ENCODE peak calls at places on chromosomes 4 and X, in eight cellular contexts. K is sigmoid colon, U is stomach, T is PC-9, G is uterus, S is PC-3, V is transverse colon, I is tibial nerve. E is an unnamed sample. For H3K4me1 and H3K9me3, the result is how much of the 10 kb centered on the place peaks cover.

GRCh38 chr4:166087569-166087968 is 214.5 kb downstream of the TLL1 start:
- DNase-seq in K (no peak), U (no peak), I (no peak), G (no peak), T (no peak), S (no peak), V (no peak), E (no peak)

GRCh38 chr4:88613417-88613875 is 21.2 kb downstream of the HERC3 start:
- DNase-seq in U (no peak), T (no peak), G (no peak), S (no peak), I (no peak), K (no peak), V (no peak), E (no peak)

GRCh38 chr4:1614854-1615595 is 69.1 kb downstream of the FAM53A start:
- DNase-seq in I (no peak), G (no peak), U (no peak), K (no peak), T (no peak), V (peak), S (peak), E (peak)

GRCh38 chr4:70969076-70969475 is 24.4 kb upstream of the DCK start:
- DNase-seq in T (no peak), U (no peak), V (no peak), G (no peak), K (no peak), S (no peak), I (no peak), E (no peak)

GRCh38 chr4:8340721-8341680 is 71.4 kb downstream of the HTRA3 start:
- DNase-seq in T (no peak), S (no peak), G (peak), V (peak), U (peak), K (peak), I (peak), E (peak)

GRCh38 chrX:54415534-54416350 is 24.5 kb upstream of the TSR2 start:
- DNase-seq in T (no peak), I (no peak), K (no peak), U (no peak), S (no peak), G (no peak), V (no peak), E (no peak)

GRCh38 chrX:5730561-5730960 is 498.1 kb downstream of the NLGN4X start:
- DNase-seq in U (no peak), I (no peak), K (no peak), V (no peak), G (no peak), S (no peak), T (no peak), E (no peak)

GRCh38 chrX:115226929-115227328 is 7.0 kb downstream of the LRCH2 start:
- DNase-seq in G (no peak), V (no peak), K (no peak), I (no peak), S (peak), T (peak), U (no peak), E (no peak)

GRCh38 chr4:89101256-89102161 is 9.8 kb upstream of the TIGD2 start:
- DNase-seq in U (no peak), I (no peak), K (no peak), T (no peak), V (no peak), S (no peak), G (no peak), E (no peak)

GRCh38 chrX:10660171-10660570 is 39.8 kb upstream of the MID1 start:
- DNase-seq in T (no peak), S (no peak), G (no peak), V (no peak), I (no peak), K (no peak), U (no peak), E (no peak)

GRCh38 chr4:99205104-99205979 is 13.7 kb downstream of the ADH6 start:
- DNase-seq in I (no peak), U (no peak), S (no peak), G (peak), K (no peak), T (no peak), V (peak), E (no peak)

GRCh38 chr4:150117094-150117493 is 38.8 kb downstream of the DCLK2 start:
- DNase-seq in G (peak), K (no peak), I (no peak), T (no peak), V (no peak), S (no peak), U (no peak), E (no peak)

GRCh38 chr4:150114641-150115040 is 36.4 kb downstream of the DCLK2 start:
- DNase-seq in S (no peak), U (no peak), I (no peak), T (no peak), G (no peak), K (no peak), V (no peak), E (no peak)

GRCh38 chr4:150115851-150116250 is 37.6 kb downstream of the DCLK2 start:
- DNase-seq in V (no peak), U (no peak), G (no peak), T (no peak), K (no peak), I (no peak), S (no peak), E (no peak)

GRCh38 chr4:150117629-150118028 is 39.4 kb downstream of the DCLK2 start:
- DNase-seq in I (no peak), K (no peak), U (no peak), T (no peak), G (no peak), V (no peak), S (no peak), E (no peak)

DNA sequence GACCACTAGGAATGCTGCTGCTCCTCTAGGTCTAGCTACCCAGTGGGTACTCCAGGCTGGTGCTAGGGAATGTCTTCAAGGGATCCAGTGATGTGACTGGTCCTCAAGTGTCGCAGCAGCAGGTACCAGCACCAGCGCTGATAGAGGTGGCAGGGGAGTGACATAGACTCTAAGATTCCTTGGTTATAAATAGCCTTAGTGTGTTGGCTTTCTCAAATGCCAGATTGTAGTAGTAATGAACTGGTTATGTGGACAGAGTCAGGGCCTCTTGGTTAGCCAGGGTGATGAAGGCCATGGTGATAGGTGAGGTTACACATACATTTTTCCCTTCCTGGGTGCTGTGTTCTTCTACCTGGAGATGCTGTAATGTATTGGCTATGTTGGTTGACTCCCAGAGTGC is 38.3 kb downstream of the DCLK2 start:
- DNase-seq in T (no peak), I (no peak), V (no peak), K (no peak), S (no peak), G (no peak), U (no peak), E (no peak)
- H3K4me1 ChIP-seq in T (under half), I (under half), V (under half), K (under half), S (under half), G (under half), U (under half), E (under half)

DNA sequence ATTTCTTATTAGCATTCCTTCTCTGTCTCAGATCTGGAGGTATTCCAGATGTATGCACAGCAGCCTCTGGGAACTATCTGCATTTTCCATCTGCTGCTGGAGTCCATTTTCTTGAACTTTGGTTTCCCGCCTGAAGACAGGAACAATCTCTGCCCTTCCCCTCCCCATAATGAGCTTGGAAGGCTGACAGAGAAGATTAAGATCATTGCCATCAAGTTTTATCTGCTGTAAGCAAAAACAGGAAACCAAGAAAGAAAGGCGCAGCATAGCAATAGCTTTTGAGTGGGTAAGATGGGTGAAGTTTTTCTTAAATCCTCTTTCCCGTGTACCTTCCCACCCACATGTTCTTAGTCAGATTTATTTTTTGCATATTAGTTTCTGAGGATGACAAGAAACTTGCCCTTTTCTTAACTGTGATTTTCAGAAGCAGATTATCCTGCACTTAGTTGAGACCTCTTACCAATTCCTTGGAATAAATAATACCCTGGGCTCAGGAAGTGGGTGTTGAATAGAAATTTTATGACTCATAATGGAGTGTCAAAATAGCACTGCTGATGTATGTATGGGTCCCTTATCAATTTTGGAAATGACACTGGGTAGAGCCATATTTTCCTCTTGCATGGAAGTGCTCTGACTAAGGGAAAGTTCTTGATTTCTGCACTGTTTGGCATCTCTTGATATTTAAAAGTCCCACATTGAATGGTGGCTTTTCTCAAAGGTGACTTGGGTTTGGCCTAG is 78.3 kb downstream of the CT47B1 start:
- DNase-seq in V (no peak), U (no peak), I (no peak), T (no peak), G (no peak), K (no peak), S (no peak), E (no peak)
- H3K9me3 ChIP-seq in V (under half), U (under half), I (under half), T (under half), G (under half), K (under half), S (under half), E (under half)

GRCh38 chr4:143207555-143207954 is 22.8 kb downstream of the USP38 start:
- DNase-seq in I (no peak), K (no peak), U (no peak), V (no peak), G (no peak), T (no peak), S (peak), E (no peak)
- TF ChIP-seq CTCF in I (peak), K (peak), U (no peak), V (peak), G (peak), T (peak), S (peak), E (no peak)

GRCh38 chr4:2792711-2793577 is at the start of gene SH3BP2:
- DNase-seq in T (peak), V (peak), I (peak), S (peak), G (peak), K (peak), U (peak), E (peak)

GRCh38 chr4:2789801-2790582 is 2.9 kb upstream of the SH3BP2 start:
- DNase-seq in I (peak), T (no peak), U (peak), K (peak), S (no peak), V (no peak), G (no peak), E (no peak)

GRCh38 chr4:2792396-2792710 is 532 bp upstream of the SH3BP2 start:
- DNase-seq in G (no peak), I (peak), K (no peak), T (no peak), S (no peak), V (no peak), U (no peak), E (no peak)

GRCh38 chr4:2790583-2791517 is 2.0 kb upstream of the SH3BP2 start:
- DNase-seq in K (peak), S (no peak), G (no peak), T (no peak), I (peak), U (no peak), V (no peak), E (peak)

DNA sequence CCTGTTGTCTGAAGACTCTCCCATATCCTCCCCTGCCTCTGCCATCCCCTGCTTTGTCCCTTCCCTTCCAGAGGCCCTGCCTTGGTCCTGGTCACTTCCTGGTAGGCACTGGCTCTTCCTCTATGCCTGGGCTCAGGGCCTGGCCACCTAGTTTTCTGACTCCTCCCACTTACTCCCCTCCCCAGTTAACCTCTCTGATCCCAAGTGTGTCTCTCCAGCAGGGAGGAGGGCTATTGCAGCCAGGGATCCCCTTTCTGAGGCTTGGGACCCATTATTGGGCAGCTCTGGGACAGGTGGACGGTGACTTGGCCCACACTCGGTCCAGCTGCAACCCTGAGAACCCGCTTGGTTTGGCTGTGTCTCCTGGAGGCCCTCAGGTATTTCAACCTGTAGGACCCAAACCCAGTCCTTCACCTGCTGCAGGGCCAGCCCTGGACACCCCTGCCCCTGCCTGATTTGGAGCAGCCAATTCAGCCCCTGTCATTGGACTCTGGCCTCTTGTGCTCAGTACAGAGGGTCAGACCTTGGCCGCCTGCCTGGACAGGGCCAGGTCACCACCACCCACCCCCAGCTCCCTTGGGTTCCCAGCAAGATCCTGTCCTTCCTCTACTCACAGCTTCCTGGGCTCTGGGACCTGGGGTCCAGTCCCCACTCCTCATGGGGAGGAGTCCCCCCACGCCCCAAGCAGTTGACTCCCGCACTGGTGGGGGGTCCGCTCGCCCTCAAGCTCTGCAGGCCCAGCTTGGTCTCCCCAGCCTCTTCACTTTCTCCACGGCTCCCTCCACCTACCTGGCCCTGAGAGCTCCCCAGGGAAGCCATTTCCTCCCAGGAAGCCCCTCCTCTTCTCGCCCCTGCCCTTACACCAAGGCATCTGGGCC is 1.1 kb upstream of the SH3BP2 start:
- DNase-seq in T (no peak), K (peak), G (peak), S (no peak), I (peak), V (peak), U (peak), E (peak)
- H3K4me1 ChIP-seq in T (under half), K (under half), G (under half), S (under half), I (half or more), V (under half), U (half or more), E (under half)

GRCh38 chrX:44952329-44953027 is 79.5 kb downstream of the KDM6A start:
- DNase-seq in S (no peak), U (no peak), V (no peak), K (no peak), T (no peak), I (no peak), G (no peak), E (no peak)
- H3K9me3 ChIP-seq in S (under half), U (under half), V (under half), K (under half), T (under half), I (under half), G (under half), E (under half)

E was measured in mucosa of descending colon.